ENCODE peak calls at places on chromosome 16, in five cellular contexts. M, P, Y, R and G are unnamed samples. For H3K4me1, the result is how much of the 10 kb centered on the place peaks cover.

GRCh38 chr16:30068750-30069574 is 3.4 kb downstream of the ALDOA start:
- DNase-seq in M (peak), P (no peak), Y (peak), R (peak), G (no peak)

GRCh38 chr16:29767062-29767461 is 11.0 kb upstream of the ZG16 start:
- DNase-seq in M (no peak), P (no peak), Y (no peak), R (no peak), G (no peak)

GRCh38 chr16:68564367-68564985 is 25.4 kb downstream of the ZFP90 start:
- DNase-seq in M (no peak), P (no peak), Y (no peak), R (no peak), G (no peak)

GRCh38 chr16:15732416-15732815 is 82.4 kb downstream of the NDE1 start:
- DNase-seq in M (no peak), P (no peak), Y (no peak), R (no peak), G (no peak)

GRCh38 chr16:79067600-79067999 is 532.9 kb downstream of the MAF start:
- DNase-seq in M (no peak), P (no peak), Y (no peak), R (peak), G (no peak)

GRCh38 chr16:59274141-59274540 is 540.0 kb upstream of the GOT2 start:
- DNase-seq in M (no peak), P (no peak), Y (no peak), R (no peak), G (no peak)

GRCh38 chr16:63744077-63744874 is 1377.6 kb downstream of the CDH11 start:
- DNase-seq in M (no peak), P (no peak), Y (no peak), R (no peak), G (no peak)

GRCh38 chr16:4588961-4589360 is 25.7 kb downstream of the UBALD1 start:
- DNase-seq in M (no peak), P (no peak), Y (no peak), R (no peak), G (no peak)

GRCh38 chr16:19701091-19701490 is 16.9 kb downstream of the KNOP1 start:
- DNase-seq in M (no peak), P (no peak), Y (no peak), R (no peak), G (no peak)

GRCh38 chr16:48117217-48118105 is 38.3 kb downstream of the ABCC12 start:
- DNase-seq in M (peak), P (no peak), Y (peak), R (no peak), G (peak)

GRCh38 chr16:19559242-19559910 is 3.9 kb downstream of the VPS35L start:
- DNase-seq in M (no peak), P (no peak), Y (peak), R (peak), G (no peak)

GRCh38 chr16:13560151-13560550 is 359.8 kb upstream of the ERCC4 start:
- DNase-seq in M (no peak), P (no peak), Y (no peak), R (no peak), G (no peak)

GRCh38 chr16:20938426-20938825 is 37.9 kb downstream of the LYRM1 start:
- DNase-seq in M (peak), P (no peak), Y (no peak), R (peak), G (no peak)

DNA sequence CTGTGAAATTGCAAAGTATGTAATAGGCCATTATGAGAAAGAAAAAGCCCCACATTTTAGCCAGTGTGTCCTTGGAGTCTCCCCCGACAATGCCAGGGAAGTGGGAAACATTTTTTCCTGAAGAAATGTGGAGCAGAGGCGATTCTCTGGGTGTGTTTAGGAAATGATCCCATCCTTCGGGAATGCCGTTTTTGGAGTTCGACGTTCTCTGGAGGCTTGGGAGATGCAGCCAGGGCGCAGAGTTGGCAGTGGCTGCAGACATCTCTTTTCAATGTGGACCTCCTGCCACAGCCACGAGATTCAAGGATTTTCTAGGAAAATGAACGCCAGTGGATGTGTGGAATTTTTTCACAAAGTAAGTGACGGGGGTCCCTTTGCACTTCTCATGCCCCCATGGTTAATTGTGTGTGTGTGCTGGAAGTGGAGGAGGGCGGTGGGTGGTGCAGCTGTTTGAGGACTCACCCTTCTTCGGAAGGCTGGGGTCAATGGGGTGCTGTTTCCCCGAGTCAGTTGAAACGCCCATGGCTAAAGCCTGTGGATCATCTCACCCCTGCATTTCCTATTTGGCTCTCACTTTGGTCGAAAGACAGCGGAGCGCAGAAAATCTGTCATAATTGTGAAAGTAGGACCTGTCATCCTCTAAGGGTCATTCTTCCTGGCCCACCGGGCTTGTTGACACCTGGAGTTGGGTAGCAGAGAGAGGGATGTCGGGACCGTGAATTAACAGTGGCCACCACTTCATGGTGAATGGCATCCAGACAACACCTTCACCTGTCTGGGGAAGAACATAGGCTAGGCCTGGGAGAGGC is 73.2 kb downstream of the CMIP start:
- DNase-seq in M (no peak), P (no peak), Y (no peak), R (no peak), G (no peak)
- H3K4me1 ChIP-seq in M (under half), P (under half), Y (under half), R (under half), G (under half)

GRCh38 chr16:84178146-84178765 is 8.6 kb downstream of the TAF1C start:
- DNase-seq in M (peak), P (no peak), Y (no peak), R (no peak), G (no peak)
- TF ChIP-seq CTCF in M (no peak), P (no peak), Y (no peak), R (no peak), G (no peak)

GRCh38 chr16:3007957-3008748 is 4.6 kb upstream of the CLDN9 start:
- DNase-seq in M (no peak), P (no peak), Y (no peak), R (no peak), G (peak)
- H3K4me1 ChIP-seq in M (under half), P (under half), Y (under half), R (under half), G (under half)

DNA sequence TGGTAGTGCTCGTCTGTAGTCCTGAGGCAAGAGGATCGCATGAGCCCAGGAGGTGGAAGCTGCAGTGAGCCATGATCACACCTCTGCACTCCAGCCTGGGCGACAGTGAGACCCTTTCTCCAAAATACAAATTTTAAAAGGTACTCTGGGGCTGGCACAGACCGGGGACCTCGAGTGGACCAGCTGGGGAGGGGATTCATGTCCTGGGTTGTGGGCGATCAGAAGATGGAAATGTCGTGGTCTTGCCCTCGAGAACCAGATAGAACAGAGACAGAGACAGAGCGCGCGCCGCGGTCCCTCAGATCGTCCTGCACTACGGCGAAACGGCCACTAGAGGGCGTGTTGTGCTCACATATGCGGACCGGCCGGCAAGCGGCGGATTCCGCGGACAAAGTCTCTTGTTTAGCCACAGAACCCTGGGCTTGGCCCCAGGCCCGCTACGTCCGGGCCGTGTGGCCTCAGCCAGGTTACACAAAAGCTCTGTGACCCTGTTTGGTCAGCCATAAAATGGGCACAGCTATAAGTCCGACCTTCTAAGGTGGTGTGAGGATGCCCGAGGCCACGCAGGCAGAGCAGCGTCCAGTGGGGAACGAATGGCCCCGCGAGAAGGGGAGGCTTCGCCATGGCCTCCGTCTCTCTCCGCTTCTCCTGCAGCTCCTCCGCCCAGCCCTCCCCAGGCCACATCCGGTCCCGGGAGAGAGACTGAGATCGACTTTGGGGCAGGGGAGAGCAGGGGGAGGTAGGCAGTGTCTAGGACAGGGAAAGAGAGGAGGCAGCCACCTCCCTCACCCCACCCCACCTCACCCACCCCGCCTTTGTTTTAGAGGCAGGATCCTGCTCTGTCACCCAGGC is 14.6 kb upstream of the SBK1 start:
- DNase-seq in M (peak), P (peak), Y (peak), R (peak), G (peak)
- TF ChIP-seq CTCF in M (peak), P (peak), Y (peak), R (peak), G (peak)